ENCODE peak calls at places on chromosome 13, in six cellular contexts. One of them, this sample, is unnamed.

GRCh38 chr13:113639661-113640262 is 18.2 kb downstream of the ATP4B start:
- DNase-seq in IMR-90: no peak
- DNase-seq in BE2C: peak
- DNase-seq in HFF-Myc: no peak
- DNase-seq in cardiac muscle cell: no peak
- DNase-seq in uterus: no peak
- DNase-seq in this sample: no peak

GRCh38 chr13:113471844-113472243 is 18.6 kb upstream of the ADPRHL1 start:
- DNase-seq in IMR-90: no peak
- DNase-seq in BE2C: no peak
- DNase-seq in HFF-Myc: no peak
- DNase-seq in cardiac muscle cell: no peak
- DNase-seq in uterus: no peak
- DNase-seq in this sample: no peak

GRCh38 chr13:50323440-50324070 is 308.3 kb downstream of the KCNRG start:
- DNase-seq in IMR-90: peak
- DNase-seq in BE2C: no peak
- DNase-seq in HFF-Myc: peak
- DNase-seq in cardiac muscle cell: no peak
- DNase-seq in uterus: no peak
- DNase-seq in this sample: no peak

GRCh38 chr13:50457430-50458393 is 385.8 kb downstream of the DLEU7 start:
- DNase-seq in IMR-90: no peak
- DNase-seq in BE2C: no peak
- DNase-seq in HFF-Myc: no peak
- DNase-seq in cardiac muscle cell: no peak
- DNase-seq in uterus: no peak
- DNase-seq in this sample: no peak

GRCh38 chr13:21971662-21972635 is 301.1 kb downstream of the FGF9 start:
- DNase-seq in IMR-90: peak
- DNase-seq in BE2C: no peak
- DNase-seq in HFF-Myc: no peak
- DNase-seq in cardiac muscle cell: no peak
- DNase-seq in uterus: no peak
- DNase-seq in this sample: no peak

GRCh38 chr13:105033999-105034398 is 1501.5 kb downstream of the EFNB2 start:
- DNase-seq in IMR-90: no peak
- DNase-seq in BE2C: no peak
- DNase-seq in HFF-Myc: no peak
- DNase-seq in cardiac muscle cell: peak
- DNase-seq in uterus: no peak
- DNase-seq in this sample: no peak

GRCh38 chr13:20565120-20565736 is 1.7 kb upstream of the IFT88 start:
- DNase-seq in IMR-90: no peak
- DNase-seq in BE2C: no peak
- DNase-seq in HFF-Myc: no peak
- DNase-seq in cardiac muscle cell: no peak
- DNase-seq in uterus: no peak
- DNase-seq in this sample: no peak

GRCh38 chr13:44627441-44627840 is 51.3 kb upstream of the TSC22D1 start:
- DNase-seq in IMR-90: peak
- DNase-seq in BE2C: no peak
- DNase-seq in HFF-Myc: no peak
- DNase-seq in cardiac muscle cell: no peak
- DNase-seq in uterus: no peak
- DNase-seq in this sample: no peak

GRCh38 chr13:73369095-73369494 is 310.3 kb downstream of the KLF5 start:
- DNase-seq in IMR-90: no peak
- DNase-seq in BE2C: no peak
- DNase-seq in HFF-Myc: no peak
- DNase-seq in cardiac muscle cell: no peak
- DNase-seq in uterus: no peak
- DNase-seq in this sample: no peak

GRCh38 chr13:73367886-73368285 is 309.1 kb downstream of the KLF5 start:
- DNase-seq in IMR-90: no peak
- DNase-seq in BE2C: no peak
- DNase-seq in HFF-Myc: no peak
- DNase-seq in cardiac muscle cell: no peak
- DNase-seq in uterus: no peak
- DNase-seq in this sample: no peak

GRCh38 chr13:73366241-73366640 is 307.4 kb downstream of the KLF5 start:
- DNase-seq in IMR-90: no peak
- DNase-seq in BE2C: no peak
- DNase-seq in HFF-Myc: no peak
- DNase-seq in cardiac muscle cell: no peak
- DNase-seq in uterus: no peak
- DNase-seq in this sample: no peak

GRCh38 chr13:73370066-73370465 is 311.3 kb downstream of the KLF5 start:
- DNase-seq in IMR-90: no peak
- DNase-seq in BE2C: no peak
- DNase-seq in HFF-Myc: no peak
- DNase-seq in cardiac muscle cell: no peak
- DNase-seq in uterus: no peak
- DNase-seq in this sample: no peak

GRCh38 chr13:73368608-73369007 is 309.8 kb downstream of the KLF5 start:
- DNase-seq in IMR-90: no peak
- DNase-seq in BE2C: no peak
- DNase-seq in HFF-Myc: no peak
- DNase-seq in cardiac muscle cell: no peak
- DNase-seq in uterus: no peak
- DNase-seq in this sample: no peak
- TF ChIP-seq CTCF in IMR-90: no peak
- TF ChIP-seq CTCF in BE2C: no peak
- TF ChIP-seq CTCF in HFF-Myc: no peak
- TF ChIP-seq CTCF in cardiac muscle cell: no peak
- TF ChIP-seq CTCF in uterus: no peak
- TF ChIP-seq CTCF in this sample: no peak

GRCh38 chr13:59479629-59480028 is 684.1 kb downstream of the DIAPH3 start:
- DNase-seq in IMR-90: no peak
- DNase-seq in BE2C: no peak
- DNase-seq in HFF-Myc: no peak
- DNase-seq in cardiac muscle cell: no peak
- DNase-seq in uterus: no peak
- DNase-seq in this sample: no peak
- TF ChIP-seq CTCF in IMR-90: no peak
- TF ChIP-seq CTCF in BE2C: no peak
- TF ChIP-seq CTCF in HFF-Myc: no peak
- TF ChIP-seq CTCF in cardiac muscle cell: no peak
- TF ChIP-seq CTCF in uterus: no peak
- TF ChIP-seq CTCF in this sample: no peak

GRCh38 chr13:42494157-42494556 is 79.8 kb upstream of the TNFSF11 start:
- DNase-seq in IMR-90: no peak
- DNase-seq in BE2C: no peak
- DNase-seq in HFF-Myc: no peak
- DNase-seq in cardiac muscle cell: no peak
- DNase-seq in uterus: no peak
- DNase-seq in this sample: no peak

GRCh38 chr13:42495751-42496150 is 78.2 kb upstream of the TNFSF11 start:
- DNase-seq in IMR-90: no peak
- DNase-seq in BE2C: no peak
- DNase-seq in HFF-Myc: no peak
- DNase-seq in cardiac muscle cell: no peak
- DNase-seq in uterus: no peak
- DNase-seq in this sample: no peak

GRCh38 chr13:42495256-42495655 is 78.7 kb upstream of the TNFSF11 start:
- DNase-seq in IMR-90: no peak
- DNase-seq in BE2C: no peak
- DNase-seq in HFF-Myc: no peak
- DNase-seq in cardiac muscle cell: no peak
- DNase-seq in uterus: no peak
- DNase-seq in this sample: no peak

GRCh38 chr13:42497798-42498197 is 76.2 kb upstream of the TNFSF11 start:
- DNase-seq in IMR-90: peak
- DNase-seq in BE2C: no peak
- DNase-seq in HFF-Myc: no peak
- DNase-seq in cardiac muscle cell: no peak
- DNase-seq in uterus: no peak
- DNase-seq in this sample: no peak

DNA sequence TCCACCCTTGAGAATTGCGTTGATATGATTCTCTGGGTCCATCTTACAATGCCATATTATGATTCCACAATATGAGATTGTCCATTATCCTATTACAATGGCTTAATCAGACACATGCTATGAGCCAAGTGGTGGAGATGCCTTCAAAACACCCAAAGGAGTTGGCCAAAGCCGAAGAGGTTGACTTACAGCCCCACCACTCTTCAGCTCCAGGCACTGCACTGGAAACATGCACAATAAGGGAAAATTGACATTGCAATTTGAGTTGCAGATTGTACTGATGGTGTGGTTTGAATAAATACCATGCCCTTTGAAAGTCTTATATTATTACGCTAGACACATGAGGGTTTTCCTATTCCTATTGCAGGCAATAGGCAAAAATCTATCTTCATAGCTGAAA is 75.4 kb upstream of the TNFSF11 start:
- DNase-seq in IMR-90: no peak
- DNase-seq in BE2C: no peak
- DNase-seq in HFF-Myc: no peak
- DNase-seq in cardiac muscle cell: no peak
- DNase-seq in uterus: no peak
- DNase-seq in this sample: no peak
- TF ChIP-seq CTCF in IMR-90: no peak
- TF ChIP-seq CTCF in BE2C: no peak
- TF ChIP-seq CTCF in HFF-Myc: no peak
- TF ChIP-seq CTCF in cardiac muscle cell: peak
- TF ChIP-seq CTCF in uterus: no peak
- TF ChIP-seq CTCF in this sample: no peak

DNA sequence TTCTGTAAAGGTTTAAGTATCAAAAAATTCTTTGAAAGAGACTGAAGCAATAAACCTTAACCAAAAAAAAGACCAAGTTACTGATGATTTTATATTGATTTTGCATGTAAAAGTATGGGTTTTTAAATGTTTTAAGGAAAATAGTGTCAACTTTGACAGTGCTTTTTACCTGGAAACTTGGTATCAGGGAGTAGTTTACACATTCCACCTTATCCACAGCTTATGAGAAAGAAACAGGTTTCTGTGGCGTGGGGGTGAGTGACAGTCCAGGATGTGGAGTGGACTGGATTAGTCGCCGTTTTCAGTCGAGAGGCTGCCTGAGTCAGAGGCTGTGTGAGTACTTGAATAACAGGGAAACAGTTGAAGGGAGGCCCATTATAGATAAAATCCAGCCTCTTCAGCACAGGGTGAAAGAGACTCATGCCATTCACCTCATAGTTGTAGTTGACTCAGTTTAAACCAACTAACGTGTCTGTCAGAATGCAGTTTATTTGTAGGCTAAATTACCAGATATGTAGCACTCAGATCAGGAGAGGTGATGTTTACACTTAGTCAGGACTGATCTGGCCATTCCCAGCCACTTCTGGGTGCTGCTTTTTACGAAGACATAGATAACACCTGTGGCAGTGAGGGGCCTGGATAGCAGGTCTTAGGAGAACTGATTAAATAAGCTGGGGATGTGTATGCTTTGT is 595 bp upstream of the GPR183 start:
- DNase-seq in IMR-90: peak
- DNase-seq in BE2C: no peak
- DNase-seq in HFF-Myc: no peak
- DNase-seq in cardiac muscle cell: peak
- DNase-seq in uterus: no peak
- DNase-seq in this sample: no peak
- TF ChIP-seq CTCF in IMR-90: no peak
- TF ChIP-seq CTCF in BE2C: no peak
- TF ChIP-seq CTCF in HFF-Myc: no peak
- TF ChIP-seq CTCF in cardiac muscle cell: no peak
- TF ChIP-seq CTCF in uterus: no peak
- TF ChIP-seq CTCF in this sample: no peak

GRCh38 chr13:27658569-27658968 is 36.9 kb downstream of the POLR1D start:
- DNase-seq in IMR-90: peak
- DNase-seq in BE2C: no peak
- DNase-seq in HFF-Myc: no peak
- DNase-seq in cardiac muscle cell: no peak
- DNase-seq in uterus: no peak
- DNase-seq in this sample: no peak

GRCh38 chr13:27650312-27650711 is 28.6 kb downstream of the POLR1D start:
- DNase-seq in IMR-90: no peak
- DNase-seq in BE2C: no peak
- DNase-seq in HFF-Myc: no peak
- DNase-seq in cardiac muscle cell: no peak
- DNase-seq in uterus: no peak
- DNase-seq in this sample: no peak

GRCh38 chr13:27657724-27658123 is 36.0 kb downstream of the POLR1D start:
- DNase-seq in IMR-90: no peak
- DNase-seq in BE2C: no peak
- DNase-seq in HFF-Myc: no peak
- DNase-seq in cardiac muscle cell: no peak
- DNase-seq in uterus: no peak
- DNase-seq in this sample: no peak

GRCh38 chr13:27654059-27654458 is 32.4 kb downstream of the POLR1D start:
- DNase-seq in IMR-90: no peak
- DNase-seq in BE2C: no peak
- DNase-seq in HFF-Myc: no peak
- DNase-seq in cardiac muscle cell: no peak
- DNase-seq in uterus: no peak
- DNase-seq in this sample: no peak

GRCh38 chr13:27654816-27655215 is 33.1 kb downstream of the POLR1D start:
- DNase-seq in IMR-90: no peak
- DNase-seq in BE2C: no peak
- DNase-seq in HFF-Myc: no peak
- DNase-seq in cardiac muscle cell: no peak
- DNase-seq in uterus: no peak
- DNase-seq in this sample: no peak
- TF ChIP-seq CTCF in IMR-90: no peak
- TF ChIP-seq CTCF in BE2C: no peak
- TF ChIP-seq CTCF in HFF-Myc: no peak
- TF ChIP-seq CTCF in cardiac muscle cell: no peak
- TF ChIP-seq CTCF in uterus: no peak
- TF ChIP-seq CTCF in this sample: no peak

DNA sequence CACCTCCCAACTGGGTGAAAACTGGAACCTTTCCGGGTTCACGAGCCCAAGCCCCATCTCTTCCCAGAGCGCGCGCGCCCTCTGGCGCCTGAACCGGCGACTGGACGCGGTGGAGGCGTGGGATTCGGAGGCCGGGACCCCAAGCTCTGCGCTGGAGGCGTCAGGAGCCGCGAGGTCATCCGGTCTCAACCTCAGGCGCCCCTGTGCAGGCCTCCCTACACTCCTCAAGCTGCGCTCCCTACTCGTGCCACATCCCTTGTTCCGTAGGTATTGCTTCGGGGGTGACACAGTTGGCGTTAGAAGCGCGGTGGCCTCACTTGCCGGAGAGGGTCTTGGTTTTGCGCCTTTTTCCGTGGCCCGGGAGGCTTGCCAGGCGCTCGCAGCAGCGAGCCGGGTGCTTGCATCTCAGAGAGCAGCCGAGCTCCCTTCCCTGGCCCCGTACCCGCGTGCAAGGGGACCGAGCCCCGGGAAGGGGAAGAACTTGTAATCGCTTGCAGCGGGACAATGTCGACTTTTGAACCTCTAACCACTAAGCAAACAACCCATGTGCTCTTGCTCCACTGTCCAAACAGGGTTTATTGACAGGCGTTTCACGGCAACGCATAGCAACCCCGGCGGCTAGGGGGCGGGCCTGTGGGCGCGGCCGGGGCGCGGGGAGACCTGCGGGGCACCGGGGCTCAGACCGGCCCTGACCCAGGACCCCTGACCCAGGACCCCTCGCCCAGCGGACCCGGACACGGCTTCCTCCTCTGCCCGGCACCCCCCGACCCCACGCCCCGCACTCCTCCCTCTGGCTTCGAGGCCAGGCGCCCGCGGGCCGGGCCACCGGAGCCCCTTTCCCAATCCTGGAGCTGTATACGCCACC is 8.5 kb downstream of the CDX2 start:
- DNase-seq in IMR-90: no peak
- DNase-seq in BE2C: no peak
- DNase-seq in HFF-Myc: no peak
- DNase-seq in cardiac muscle cell: peak
- DNase-seq in uterus: no peak
- DNase-seq in this sample: peak
- TF ChIP-seq CTCF in IMR-90: peak
- TF ChIP-seq CTCF in BE2C: peak
- TF ChIP-seq CTCF in HFF-Myc: peak
- TF ChIP-seq CTCF in cardiac muscle cell: peak
- TF ChIP-seq CTCF in uterus: no peak
- TF ChIP-seq CTCF in this sample: peak